ENCODE peak calls at places on chromosomes 5 and 9, in six cellular contexts. K is H54; Q is progenitor cell of endocrine pancreas; L is SJSA1; B is GM06990; U is stimulated activated CD4-positive, alpha-beta T cell treated with anti-CD3 and anti-CD28 coated beads, Interleukin-15, amount 100 ng/mL, for 48 hours. J is an unnamed sample.

GRCh38 chr5:74866653-74867162 is 521 bp upstream of the FAM169A start:
- DNase-seq in B (peak; percentile 14), K (no peak), Q (peak; percentile 28), U (no peak), L (peak; percentile 16), J (no peak)

GRCh38 chr9:15115041-15115440 is 192.0 kb downstream of the TTC39B start:
- DNase-seq in U (no peak), K (no peak), L (no peak), Q (no peak), B (no peak), J (no peak)

GRCh38 chr5:146048994-146049703 is 56.2 kb downstream of the PLAC8L1 start:
- DNase-seq in K (peak; percentile 55), B (no peak), Q (peak; percentile 41), U (peak; percentile 12), L (peak; percentile 68), J (peak; percentile 91)

GRCh38 chr9:69134412-69134811 is 39.7 kb upstream of the TJP2 start:
- DNase-seq in K (no peak), Q (no peak), B (no peak), L (no peak), U (no peak), J (no peak)

GRCh38 chr5:9015937-9016270 is 530.0 kb downstream of the SEMA5A start:
- DNase-seq in K (no peak), U (no peak), L (no peak), Q (no peak), B (no peak), J (no peak)

GRCh38 chr5:78647411-78647818 is 1.2 kb downstream of the LHFPL2 start:
- DNase-seq in B (peak; percentile 39), Q (no peak), K (no peak), U (no peak), L (peak; percentile 49), J (peak; percentile 46)

GRCh38 chr5:111655169-111655924 is 101.6 kb downstream of the NREP start:
- DNase-seq in Q (no peak), K (no peak), B (no peak), U (no peak), L (no peak), J (no peak)

GRCh38 chr5:153534102-153534501 is 43.6 kb downstream of the GRIA1 start:
- DNase-seq in U (no peak), B (no peak), K (no peak), L (no peak), Q (no peak), J (no peak)

GRCh38 chr5:155616779-155617392 is 603.3 kb downstream of the KIF4B start:
- DNase-seq in U (peak; percentile 25), K (peak; percentile 6), B (no peak), Q (peak; percentile 49), L (no peak), J (peak; percentile 63)

GRCh38 chr9:18296702-18297531 is 177.0 kb upstream of the ADAMTSL1 start:
- DNase-seq in U (no peak), L (no peak), K (no peak), B (no peak), Q (no peak), J (no peak)

GRCh38 chr5:151562019-151562707 is 29.0 kb downstream of the FAT2 start:
- DNase-seq in B (no peak), U (no peak), L (no peak), Q (no peak), K (no peak), J (no peak)

GRCh38 chr5:34022131-34022705 is 14.4 kb upstream of the AMACR start:
- DNase-seq in U (peak; percentile 34), L (no peak), K (no peak), B (peak; percentile 9), Q (no peak), J (no peak)

J was measured in T47D.